ENCODE peak calls at places on chromosomes 3 and 15, in ten cellular contexts. One of them, this sample, is unnamed.
A peak's percentile ranks its signal among the peaks of the same experiment; 100 is the strongest.

GRCh38 chr3:62638316-62638715 is 236.9 kb downstream of the CADPS start:
- DNase-seq in choroid plexus epithelial cell: no peak
- DNase-seq in foreskin fibroblast: no peak
- DNase-seq in AG09309: no peak
- DNase-seq in suprapubic skin: no peak
- DNase-seq in CD8-positive, alpha-beta T cell: no peak
- DNase-seq in WTC11: no peak
- DNase-seq in activated B cell treated with CpG ODN at 0.5 μM for 24 hours: no peak
- DNase-seq in endodermal cell: no peak
- DNase-seq in left lung: no peak
- DNase-seq in this sample: no peak

GRCh38 chr3:107493134-107493533 is 29.6 kb upstream of the BBX start:
- DNase-seq in endodermal cell: peak; percentile 47
- DNase-seq in activated B cell treated with CpG ODN at 0.5 μM for 24 hours: no peak
- DNase-seq in CD8-positive, alpha-beta T cell: no peak
- DNase-seq in WTC11: no peak
- DNase-seq in choroid plexus epithelial cell: no peak
- DNase-seq in left lung: no peak
- DNase-seq in AG09309: no peak
- DNase-seq in foreskin fibroblast: no peak
- DNase-seq in suprapubic skin: no peak
- DNase-seq in this sample: no peak

GRCh38 chr15:69897471-69898237 is 200.1 kb downstream of the TLE3 start:
- DNase-seq in left lung: no peak
- DNase-seq in foreskin fibroblast: no peak
- DNase-seq in WTC11: no peak
- DNase-seq in activated B cell treated with CpG ODN at 0.5 μM for 24 hours: no peak
- DNase-seq in AG09309: no peak
- DNase-seq in CD8-positive, alpha-beta T cell: no peak
- DNase-seq in endodermal cell: no peak
- DNase-seq in suprapubic skin: no peak
- DNase-seq in choroid plexus epithelial cell: no peak
- DNase-seq in this sample: no peak

GRCh38 chr3:108524547-108524946 is 14.2 kb upstream of the MYH15 start:
- DNase-seq in AG09309: no peak
- DNase-seq in left lung: no peak
- DNase-seq in activated B cell treated with CpG ODN at 0.5 μM for 24 hours: no peak
- DNase-seq in CD8-positive, alpha-beta T cell: no peak
- DNase-seq in WTC11: no peak
- DNase-seq in endodermal cell: no peak
- DNase-seq in suprapubic skin: no peak
- DNase-seq in foreskin fibroblast: no peak
- DNase-seq in choroid plexus epithelial cell: peak; percentile 30
- DNase-seq in this sample: no peak

GRCh38 chr15:67413770-67414429 is 107.0 kb upstream of the C15orf61 start:
- DNase-seq in WTC11: no peak
- DNase-seq in choroid plexus epithelial cell: peak; percentile 69
- DNase-seq in foreskin fibroblast: peak; percentile 64
- DNase-seq in CD8-positive, alpha-beta T cell: no peak
- DNase-seq in suprapubic skin: no peak
- DNase-seq in left lung: no peak
- DNase-seq in endodermal cell: no peak
- DNase-seq in AG09309: peak; percentile 33
- DNase-seq in activated B cell treated with CpG ODN at 0.5 μM for 24 hours: no peak
- DNase-seq in this sample: peak; percentile 11

GRCh38 chr3:196138927-196139680 is 57.2 kb upstream of the TFRC start:
- DNase-seq in endodermal cell: peak; percentile 51
- DNase-seq in WTC11: no peak
- DNase-seq in choroid plexus epithelial cell: peak; percentile 50
- DNase-seq in suprapubic skin: no peak
- DNase-seq in left lung: peak; percentile 2
- DNase-seq in CD8-positive, alpha-beta T cell: no peak
- DNase-seq in activated B cell treated with CpG ODN at 0.5 μM for 24 hours: no peak
- DNase-seq in AG09309: no peak
- DNase-seq in foreskin fibroblast: no peak
- DNase-seq in this sample: no peak

GRCh38 chr3:105970283-105970682 is 101.5 kb upstream of the CBLB start:
- DNase-seq in WTC11: peak; percentile 11
- DNase-seq in suprapubic skin: no peak
- DNase-seq in foreskin fibroblast: peak; percentile 85
- DNase-seq in choroid plexus epithelial cell: peak; percentile 85
- DNase-seq in left lung: no peak
- DNase-seq in AG09309: peak; percentile 81
- DNase-seq in activated B cell treated with CpG ODN at 0.5 μM for 24 hours: no peak
- DNase-seq in CD8-positive, alpha-beta T cell: no peak
- DNase-seq in endodermal cell: no peak
- DNase-seq in this sample: peak; percentile 13

GRCh38 chr3:60856299-60857046 is 394.8 kb downstream of the FHIT start:
- DNase-seq in activated B cell treated with CpG ODN at 0.5 μM for 24 hours: no peak
- DNase-seq in foreskin fibroblast: no peak
- DNase-seq in AG09309: no peak
- DNase-seq in WTC11: no peak
- DNase-seq in left lung: no peak
- DNase-seq in suprapubic skin: no peak
- DNase-seq in CD8-positive, alpha-beta T cell: no peak
- DNase-seq in endodermal cell: no peak
- DNase-seq in choroid plexus epithelial cell: no peak
- DNase-seq in this sample: no peak

GRCh38 chr15:71042356-71042922 is 72.8 kb upstream of the THSD4 start:
- DNase-seq in suprapubic skin: no peak
- DNase-seq in CD8-positive, alpha-beta T cell: no peak
- DNase-seq in foreskin fibroblast: no peak
- DNase-seq in endodermal cell: no peak
- DNase-seq in choroid plexus epithelial cell: peak; percentile 22
- DNase-seq in AG09309: no peak
- DNase-seq in WTC11: no peak
- DNase-seq in left lung: no peak
- DNase-seq in activated B cell treated with CpG ODN at 0.5 μM for 24 hours: no peak
- DNase-seq in this sample: no peak

GRCh38 chr15:75025548-75026260 is 2.3 kb downstream of the PPCDC start:
- DNase-seq in endodermal cell: no peak
- DNase-seq in CD8-positive, alpha-beta T cell: no peak
- DNase-seq in AG09309: no peak
- DNase-seq in suprapubic skin: no peak
- DNase-seq in left lung: no peak
- DNase-seq in choroid plexus epithelial cell: no peak
- DNase-seq in foreskin fibroblast: no peak
- DNase-seq in activated B cell treated with CpG ODN at 0.5 μM for 24 hours: no peak
- DNase-seq in WTC11: no peak
- DNase-seq in this sample: no peak

GRCh38 chr3:134333522-134334181 is 40.6 kb downstream of the AMOTL2 start:
- DNase-seq in endodermal cell: peak; percentile 91
- DNase-seq in WTC11: no peak
- DNase-seq in AG09309: peak; percentile 90
- DNase-seq in activated B cell treated with CpG ODN at 0.5 μM for 24 hours: no peak
- DNase-seq in left lung: no peak
- DNase-seq in CD8-positive, alpha-beta T cell: no peak
- DNase-seq in foreskin fibroblast: peak; percentile 79
- DNase-seq in suprapubic skin: peak; percentile 67
- DNase-seq in choroid plexus epithelial cell: peak; percentile 80
- DNase-seq in this sample: no peak

GRCh38 chr3:65902304-65902793 is 136.4 kb downstream of the MAGI1 start:
- DNase-seq in activated B cell treated with CpG ODN at 0.5 μM for 24 hours: no peak
- DNase-seq in foreskin fibroblast: no peak
- DNase-seq in WTC11: peak; percentile 55
- DNase-seq in suprapubic skin: no peak
- DNase-seq in choroid plexus epithelial cell: peak; percentile 49
- DNase-seq in AG09309: no peak
- DNase-seq in CD8-positive, alpha-beta T cell: no peak
- DNase-seq in left lung: no peak
- DNase-seq in endodermal cell: peak; percentile 87
- DNase-seq in this sample: no peak

GRCh38 chr3:94234177-94234788 is 171.4 kb downstream of the NSUN3 start:
- DNase-seq in suprapubic skin: no peak
- DNase-seq in endodermal cell: peak; percentile 55
- DNase-seq in left lung: no peak
- DNase-seq in CD8-positive, alpha-beta T cell: no peak
- DNase-seq in foreskin fibroblast: peak; percentile 0
- DNase-seq in AG09309: no peak
- DNase-seq in WTC11: peak; percentile 14
- DNase-seq in choroid plexus epithelial cell: peak; percentile 79
- DNase-seq in activated B cell treated with CpG ODN at 0.5 μM for 24 hours: no peak
- DNase-seq in this sample: peak; percentile 35

GRCh38 chr3:148861277-148861869 is 3.7 kb upstream of the CPA3 start:
- DNase-seq in choroid plexus epithelial cell: peak; percentile 81
- DNase-seq in AG09309: peak; percentile 25
- DNase-seq in foreskin fibroblast: peak; percentile 36
- DNase-seq in left lung: no peak
- DNase-seq in CD8-positive, alpha-beta T cell: no peak
- DNase-seq in activated B cell treated with CpG ODN at 0.5 μM for 24 hours: no peak
- DNase-seq in endodermal cell: no peak
- DNase-seq in suprapubic skin: no peak
- DNase-seq in WTC11: no peak
- DNase-seq in this sample: peak; percentile 52

GRCh38 chr15:43238691-43239131 is 17.9 kb upstream of the EPB42 start:
- DNase-seq in left lung: no peak
- DNase-seq in CD8-positive, alpha-beta T cell: no peak
- DNase-seq in choroid plexus epithelial cell: no peak
- DNase-seq in activated B cell treated with CpG ODN at 0.5 μM for 24 hours: no peak
- DNase-seq in WTC11: no peak
- DNase-seq in foreskin fibroblast: no peak
- DNase-seq in AG09309: no peak
- DNase-seq in endodermal cell: no peak
- DNase-seq in suprapubic skin: no peak
- DNase-seq in this sample: no peak

GRCh38 chr3:124860599-124860998 is 26.6 kb downstream of the ITGB5 start:
- DNase-seq in WTC11: no peak
- DNase-seq in foreskin fibroblast: peak; percentile 95
- DNase-seq in endodermal cell: no peak
- DNase-seq in AG09309: peak; percentile 81
- DNase-seq in suprapubic skin: no peak
- DNase-seq in activated B cell treated with CpG ODN at 0.5 μM for 24 hours: no peak
- DNase-seq in choroid plexus epithelial cell: peak; percentile 96
- DNase-seq in CD8-positive, alpha-beta T cell: no peak
- DNase-seq in left lung: no peak
- DNase-seq in this sample: peak; percentile 97

GRCh38 chr3:75985432-75985831 is 200.1 kb upstream of the ZNF717 start:
- DNase-seq in choroid plexus epithelial cell: peak; percentile 59
- DNase-seq in foreskin fibroblast: no peak
- DNase-seq in AG09309: no peak
- DNase-seq in WTC11: no peak
- DNase-seq in suprapubic skin: no peak
- DNase-seq in endodermal cell: no peak
- DNase-seq in activated B cell treated with CpG ODN at 0.5 μM for 24 hours: no peak
- DNase-seq in left lung: no peak
- DNase-seq in CD8-positive, alpha-beta T cell: no peak
- DNase-seq in this sample: no peak

GRCh38 chr3:69856965-69857364 is 117.7 kb downstream of the MITF start:
- DNase-seq in activated B cell treated with CpG ODN at 0.5 μM for 24 hours: no peak
- DNase-seq in foreskin fibroblast: no peak
- DNase-seq in AG09309: no peak
- DNase-seq in WTC11: no peak
- DNase-seq in CD8-positive, alpha-beta T cell: no peak
- DNase-seq in left lung: no peak
- DNase-seq in suprapubic skin: no peak
- DNase-seq in endodermal cell: no peak
- DNase-seq in choroid plexus epithelial cell: no peak
- DNase-seq in this sample: no peak
- TF ChIP-seq CTCF in activated B cell treated with CpG ODN at 0.5 μM for 24 hours: no peak
- TF ChIP-seq CTCF in foreskin fibroblast: no peak
- TF ChIP-seq CTCF in AG09309: no peak
- TF ChIP-seq CTCF in WTC11: no peak
- TF ChIP-seq CTCF in CD8-positive, alpha-beta T cell: no peak
- TF ChIP-seq CTCF in left lung: no peak
- TF ChIP-seq CTCF in suprapubic skin: no peak
- TF ChIP-seq CTCF in endodermal cell: no peak
- TF ChIP-seq CTCF in choroid plexus epithelial cell: no peak
- TF ChIP-seq CTCF in this sample: no peak

GRCh38 chr3:128094295-128095151 is 29.1 kb downstream of the RUVBL1 start:
- DNase-seq in left lung: no peak
- DNase-seq in WTC11: no peak
- DNase-seq in foreskin fibroblast: no peak
- DNase-seq in AG09309: no peak
- DNase-seq in endodermal cell: no peak
- DNase-seq in activated B cell treated with CpG ODN at 0.5 μM for 24 hours: no peak
- DNase-seq in CD8-positive, alpha-beta T cell: no peak
- DNase-seq in choroid plexus epithelial cell: peak; percentile 36
- DNase-seq in suprapubic skin: no peak
- DNase-seq in this sample: no peak

GRCh38 chr3:128091586-128091985 is 32.0 kb downstream of the RUVBL1 start:
- DNase-seq in WTC11: no peak
- DNase-seq in suprapubic skin: no peak
- DNase-seq in CD8-positive, alpha-beta T cell: no peak
- DNase-seq in activated B cell treated with CpG ODN at 0.5 μM for 24 hours: no peak
- DNase-seq in endodermal cell: no peak
- DNase-seq in choroid plexus epithelial cell: no peak
- DNase-seq in foreskin fibroblast: peak; percentile 57
- DNase-seq in AG09309: no peak
- DNase-seq in left lung: no peak
- DNase-seq in this sample: no peak

GRCh38 chr3:128098234-128098633 is 25.4 kb downstream of the RUVBL1 start:
- DNase-seq in left lung: no peak
- DNase-seq in suprapubic skin: no peak
- DNase-seq in WTC11: no peak
- DNase-seq in CD8-positive, alpha-beta T cell: no peak
- DNase-seq in activated B cell treated with CpG ODN at 0.5 μM for 24 hours: no peak
- DNase-seq in AG09309: no peak
- DNase-seq in endodermal cell: no peak
- DNase-seq in foreskin fibroblast: no peak
- DNase-seq in choroid plexus epithelial cell: no peak
- DNase-seq in this sample: no peak

GRCh38 chr3:128100126-128100525 is 23.5 kb downstream of the RUVBL1 start:
- DNase-seq in choroid plexus epithelial cell: no peak
- DNase-seq in foreskin fibroblast: no peak
- DNase-seq in suprapubic skin: no peak
- DNase-seq in AG09309: no peak
- DNase-seq in endodermal cell: no peak
- DNase-seq in WTC11: no peak
- DNase-seq in left lung: no peak
- DNase-seq in activated B cell treated with CpG ODN at 0.5 μM for 24 hours: no peak
- DNase-seq in CD8-positive, alpha-beta T cell: no peak
- DNase-seq in this sample: no peak

GRCh38 chr3:128095222-128095703 is 28.3 kb downstream of the RUVBL1 start:
- DNase-seq in CD8-positive, alpha-beta T cell: peak; percentile 65
- DNase-seq in WTC11: peak; percentile 80
- DNase-seq in foreskin fibroblast: peak; percentile 83
- DNase-seq in activated B cell treated with CpG ODN at 0.5 μM for 24 hours: peak; percentile 58
- DNase-seq in suprapubic skin: no peak
- DNase-seq in choroid plexus epithelial cell: peak; percentile 90
- DNase-seq in endodermal cell: peak; percentile 93
- DNase-seq in left lung: peak; percentile 88
- DNase-seq in AG09309: peak; percentile 74
- DNase-seq in this sample: peak; percentile 58
- TF ChIP-seq CTCF in CD8-positive, alpha-beta T cell: peak; percentile 69
- TF ChIP-seq CTCF in WTC11: peak; percentile 41
- TF ChIP-seq CTCF in foreskin fibroblast: peak; percentile 84
- TF ChIP-seq CTCF in activated B cell treated with CpG ODN at 0.5 μM for 24 hours: no peak
- TF ChIP-seq CTCF in suprapubic skin: peak; percentile 84
- TF ChIP-seq CTCF in choroid plexus epithelial cell: peak; percentile 93
- TF ChIP-seq CTCF in endodermal cell: peak; percentile 85
- TF ChIP-seq CTCF in left lung: peak; percentile 60
- TF ChIP-seq CTCF in AG09309: peak; percentile 94
- TF ChIP-seq CTCF in this sample: peak; percentile 79

GRCh38 chr3:155753038-155753647 is 8.3 kb upstream of the PLCH1 start:
- DNase-seq in activated B cell treated with CpG ODN at 0.5 μM for 24 hours: no peak
- DNase-seq in choroid plexus epithelial cell: peak; percentile 70
- DNase-seq in CD8-positive, alpha-beta T cell: no peak
- DNase-seq in AG09309: no peak
- DNase-seq in suprapubic skin: no peak
- DNase-seq in foreskin fibroblast: no peak
- DNase-seq in left lung: no peak
- DNase-seq in WTC11: no peak
- DNase-seq in endodermal cell: no peak
- DNase-seq in this sample: peak; percentile 23
- TF ChIP-seq CTCF in activated B cell treated with CpG ODN at 0.5 μM for 24 hours: no peak
- TF ChIP-seq CTCF in choroid plexus epithelial cell: peak; percentile 58
- TF ChIP-seq CTCF in CD8-positive, alpha-beta T cell: peak; percentile 22
- TF ChIP-seq CTCF in AG09309: peak; percentile 41
- TF ChIP-seq CTCF in suprapubic skin: no peak
- TF ChIP-seq CTCF in foreskin fibroblast: peak; percentile 35
- TF ChIP-seq CTCF in left lung: no peak
- TF ChIP-seq CTCF in WTC11: peak; percentile 36
- TF ChIP-seq CTCF in endodermal cell: peak; percentile 80
- TF ChIP-seq CTCF in this sample: peak; percentile 30

GRCh38 chr3:131047582-131047981 is 20.9 kb downstream of the NEK11 start:
- DNase-seq in left lung: no peak
- DNase-seq in endodermal cell: peak; percentile 70
- DNase-seq in WTC11: peak; percentile 30
- DNase-seq in CD8-positive, alpha-beta T cell: no peak
- DNase-seq in activated B cell treated with CpG ODN at 0.5 μM for 24 hours: no peak
- DNase-seq in choroid plexus epithelial cell: no peak
- DNase-seq in foreskin fibroblast: no peak
- DNase-seq in suprapubic skin: no peak
- DNase-seq in AG09309: no peak
- DNase-seq in this sample: no peak
- TF ChIP-seq CTCF in left lung: no peak
- TF ChIP-seq CTCF in endodermal cell: peak; percentile 50
- TF ChIP-seq CTCF in WTC11: no peak
- TF ChIP-seq CTCF in CD8-positive, alpha-beta T cell: no peak
- TF ChIP-seq CTCF in activated B cell treated with CpG ODN at 0.5 μM for 24 hours: no peak
- TF ChIP-seq CTCF in choroid plexus epithelial cell: no peak
- TF ChIP-seq CTCF in foreskin fibroblast: no peak
- TF ChIP-seq CTCF in suprapubic skin: no peak
- TF ChIP-seq CTCF in AG09309: no peak
- TF ChIP-seq CTCF in this sample: no peak